ENCODE peak calls at places on chromosomes 12 and 14, in eight cellular contexts. One of them, this sample, is unnamed.

GRCh38 chr12:57549909-57550627 is at the start of gene KIF5A:
- DNase-seq in GM23338: peak
- DNase-seq in NCI-H1105: peak
- DNase-seq in uterus: no peak
- DNase-seq in NCI-H146: peak
- DNase-seq in activated T-cell treated with anti-CD3 and anti-CD28 coated beads for 1 hour: peak
- DNase-seq in AG08395: peak
- DNase-seq in left ventricle myocardium inferior: no peak
- DNase-seq in this sample: peak

GRCh38 chr14:73739174-73739898 is 25.2 kb upstream of the PNMA1 start:
- DNase-seq in NCI-H146: no peak
- DNase-seq in left ventricle myocardium inferior: no peak
- DNase-seq in activated T-cell treated with anti-CD3 and anti-CD28 coated beads for 1 hour: no peak
- DNase-seq in GM23338: no peak
- DNase-seq in NCI-H1105: no peak
- DNase-seq in uterus: no peak
- DNase-seq in AG08395: no peak
- DNase-seq in this sample: no peak

GRCh38 chr12:64682572-64683277 is 72.4 kb downstream of the RASSF3 start:
- DNase-seq in AG08395: peak
- DNase-seq in NCI-H146: peak
- DNase-seq in activated T-cell treated with anti-CD3 and anti-CD28 coated beads for 1 hour: no peak
- DNase-seq in left ventricle myocardium inferior: peak
- DNase-seq in uterus: peak
- DNase-seq in GM23338: peak
- DNase-seq in NCI-H1105: no peak
- DNase-seq in this sample: no peak

GRCh38 chr14:71319646-71320045 is 412.4 kb downstream of the PCNX1 start:
- DNase-seq in NCI-H1105: no peak
- DNase-seq in NCI-H146: peak
- DNase-seq in uterus: peak
- DNase-seq in left ventricle myocardium inferior: no peak
- DNase-seq in AG08395: no peak
- DNase-seq in GM23338: peak
- DNase-seq in activated T-cell treated with anti-CD3 and anti-CD28 coated beads for 1 hour: no peak
- DNase-seq in this sample: no peak

GRCh38 chr14:106622200-106622745 is 1095.9 kb downstream of the TMEM121 start:
- DNase-seq in AG08395: no peak
- DNase-seq in activated T-cell treated with anti-CD3 and anti-CD28 coated beads for 1 hour: no peak
- DNase-seq in NCI-H146: no peak
- DNase-seq in NCI-H1105: no peak
- DNase-seq in uterus: no peak
- DNase-seq in left ventricle myocardium inferior: no peak
- DNase-seq in GM23338: no peak
- DNase-seq in this sample: no peak

GRCh38 chr12:18439541-18439940 is 178.2 kb downstream of the PIK3C2G start:
- DNase-seq in NCI-H146: no peak
- DNase-seq in left ventricle myocardium inferior: no peak
- DNase-seq in NCI-H1105: no peak
- DNase-seq in uterus: no peak
- DNase-seq in GM23338: no peak
- DNase-seq in activated T-cell treated with anti-CD3 and anti-CD28 coated beads for 1 hour: no peak
- DNase-seq in AG08395: no peak
- DNase-seq in this sample: no peak

GRCh38 chr12:95788637-95789036 is 1.9 kb downstream of the NTN4 start:
- DNase-seq in activated T-cell treated with anti-CD3 and anti-CD28 coated beads for 1 hour: no peak
- DNase-seq in AG08395: peak
- DNase-seq in uterus: no peak
- DNase-seq in NCI-H146: no peak
- DNase-seq in NCI-H1105: no peak
- DNase-seq in left ventricle myocardium inferior: no peak
- DNase-seq in GM23338: no peak
- DNase-seq in this sample: no peak

GRCh38 chr12:29212682-29213397 is 63.8 kb downstream of the FAR2 start:
- DNase-seq in AG08395: peak
- DNase-seq in NCI-H1105: no peak
- DNase-seq in left ventricle myocardium inferior: no peak
- DNase-seq in uterus: no peak
- DNase-seq in activated T-cell treated with anti-CD3 and anti-CD28 coated beads for 1 hour: no peak
- DNase-seq in NCI-H146: no peak
- DNase-seq in GM23338: no peak
- DNase-seq in this sample: no peak

GRCh38 chr12:130981156-130981789 is 27.6 kb downstream of the ADGRD1 start:
- DNase-seq in NCI-H146: no peak
- DNase-seq in NCI-H1105: no peak
- DNase-seq in activated T-cell treated with anti-CD3 and anti-CD28 coated beads for 1 hour: no peak
- DNase-seq in GM23338: no peak
- DNase-seq in uterus: no peak
- DNase-seq in left ventricle myocardium inferior: no peak
- DNase-seq in AG08395: no peak
- DNase-seq in this sample: no peak

GRCh38 chr12:111819191-111820158 is 22.6 kb upstream of the MAPKAPK5 start:
- DNase-seq in AG08395: no peak
- DNase-seq in NCI-H1105: peak
- DNase-seq in left ventricle myocardium inferior: no peak
- DNase-seq in NCI-H146: peak
- DNase-seq in uterus: no peak
- DNase-seq in GM23338: no peak
- DNase-seq in activated T-cell treated with anti-CD3 and anti-CD28 coated beads for 1 hour: no peak
- DNase-seq in this sample: no peak

This sample was measured in GM12891.